ENCODE peak calls at places on chromosome 20, in six cellular contexts. One of them, this sample, is unnamed.

GRCh38 chr20:51750037-51750769 is 18.0 kb downstream of the ATP9A start:
- DNase-seq in HepG2: peak
- DNase-seq in K562: no peak
- DNase-seq in GM12891: no peak
- DNase-seq in GM12878: no peak
- DNase-seq in H1: no peak
- DNase-seq in this sample: no peak

GRCh38 chr20:41645372-41645771 is 27.2 kb upstream of the CHD6 start:
- DNase-seq in GM12891: no peak
- DNase-seq in H1: no peak
- DNase-seq in HepG2: no peak
- DNase-seq in K562: no peak
- DNase-seq in GM12878: no peak
- DNase-seq in this sample: no peak

GRCh38 chr20:25065044-25065624 is 7.2 kb upstream of the ACSS1 start:
- DNase-seq in HepG2: no peak
- DNase-seq in K562: no peak
- DNase-seq in GM12891: no peak
- DNase-seq in H1: no peak
- DNase-seq in GM12878: no peak
- DNase-seq in this sample: no peak

GRCh38 chr20:62827323-62828050 is 10.6 kb downstream of the COL9A3 start:
- DNase-seq in GM12878: no peak
- DNase-seq in HepG2: no peak
- DNase-seq in H1: no peak
- DNase-seq in K562: no peak
- DNase-seq in GM12891: no peak
- DNase-seq in this sample: no peak

GRCh38 chr20:8661229-8662023 is 407.5 kb upstream of the PLCB4 start:
- DNase-seq in H1: no peak
- DNase-seq in K562: no peak
- DNase-seq in GM12878: no peak
- DNase-seq in HepG2: no peak
- DNase-seq in GM12891: no peak
- DNase-seq in this sample: no peak

GRCh38 chr20:59071224-59071623 is 28.6 kb upstream of the PRELID3B start:
- DNase-seq in GM12891: peak
- DNase-seq in K562: no peak
- DNase-seq in H1: no peak
- DNase-seq in GM12878: no peak
- DNase-seq in HepG2: no peak
- DNase-seq in this sample: no peak

GRCh38 chr20:2653511-2654383 is 1.3 kb downstream of the NOP56 start:
- DNase-seq in H1: no peak
- DNase-seq in HepG2: no peak
- DNase-seq in GM12891: no peak
- DNase-seq in K562: no peak
- DNase-seq in GM12878: no peak
- DNase-seq in this sample: no peak

GRCh38 chr20:62780204-62780603 is 16.1 kb upstream of the MRGBP start:
- DNase-seq in H1: no peak
- DNase-seq in GM12891: no peak
- DNase-seq in K562: no peak
- DNase-seq in HepG2: no peak
- DNase-seq in GM12878: no peak
- DNase-seq in this sample: no peak

GRCh38 chr20:23096986-23097520 is 10.9 kb upstream of the CD93 start:
- DNase-seq in H1: no peak
- DNase-seq in GM12891: no peak
- DNase-seq in HepG2: no peak
- DNase-seq in GM12878: no peak
- DNase-seq in K562: no peak
- DNase-seq in this sample: no peak

GRCh38 chr20:61260905-61261304 is 8.8 kb downstream of the CDH4 start:
- DNase-seq in GM12878: no peak
- DNase-seq in GM12891: no peak
- DNase-seq in H1: peak
- DNase-seq in K562: no peak
- DNase-seq in HepG2: no peak
- DNase-seq in this sample: no peak

GRCh38 chr20:9628589-9628988 is 114.2 kb downstream of the LAMP5 start:
- DNase-seq in HepG2: no peak
- DNase-seq in K562: no peak
- DNase-seq in GM12878: no peak
- DNase-seq in GM12891: no peak
- DNase-seq in H1: no peak
- DNase-seq in this sample: no peak

DNA sequence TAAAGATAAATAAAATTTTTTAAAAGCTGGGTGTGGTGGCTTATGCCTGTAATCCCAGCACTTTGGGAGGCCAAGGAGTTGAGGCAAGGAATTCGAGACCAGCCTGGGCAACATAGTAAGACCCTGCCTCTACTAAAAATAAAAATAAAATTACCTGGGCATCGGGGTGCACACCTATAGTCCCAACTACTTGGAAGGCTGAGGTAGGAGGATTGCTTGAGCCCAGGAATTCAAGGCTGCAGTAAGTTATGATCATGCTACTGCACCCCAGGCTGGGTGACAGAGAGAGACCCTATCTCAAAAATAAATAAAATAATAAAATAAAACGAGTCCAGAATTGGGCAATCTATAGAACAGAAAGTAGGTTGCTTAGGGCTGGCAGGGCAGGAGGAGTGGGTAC is 228.7 kb downstream of the BCAS1 start:
- DNase-seq in GM12891: no peak
- DNase-seq in HepG2: no peak
- DNase-seq in GM12878: no peak
- DNase-seq in H1: no peak
- DNase-seq in K562: no peak
- DNase-seq in this sample: no peak
- TF ChIP-seq POLR2A in GM12891: no peak
- TF ChIP-seq POLR2A in HepG2: no peak
- TF ChIP-seq POLR2A in GM12878: no peak
- TF ChIP-seq POLR2A in H1: no peak
- TF ChIP-seq POLR2A in K562: no peak
- TF ChIP-seq POLR2A in this sample: no peak

GRCh38 chr20:63956664-63957003 is 418 bp upstream of the UCKL1 start:
- DNase-seq in GM12891: no peak
- DNase-seq in H1: no peak
- DNase-seq in K562: no peak
- DNase-seq in GM12878: no peak
- DNase-seq in HepG2: no peak
- DNase-seq in this sample: no peak
- TF ChIP-seq POLR2AphosphoS5 in GM12891: no peak
- TF ChIP-seq POLR2AphosphoS5 in H1: no peak
- TF ChIP-seq POLR2AphosphoS5 in K562: no peak
- TF ChIP-seq POLR2AphosphoS5 in GM12878: no peak
- TF ChIP-seq POLR2AphosphoS5 in HepG2: no peak
- TF ChIP-seq POLR2AphosphoS5 in this sample: no peak

DNA sequence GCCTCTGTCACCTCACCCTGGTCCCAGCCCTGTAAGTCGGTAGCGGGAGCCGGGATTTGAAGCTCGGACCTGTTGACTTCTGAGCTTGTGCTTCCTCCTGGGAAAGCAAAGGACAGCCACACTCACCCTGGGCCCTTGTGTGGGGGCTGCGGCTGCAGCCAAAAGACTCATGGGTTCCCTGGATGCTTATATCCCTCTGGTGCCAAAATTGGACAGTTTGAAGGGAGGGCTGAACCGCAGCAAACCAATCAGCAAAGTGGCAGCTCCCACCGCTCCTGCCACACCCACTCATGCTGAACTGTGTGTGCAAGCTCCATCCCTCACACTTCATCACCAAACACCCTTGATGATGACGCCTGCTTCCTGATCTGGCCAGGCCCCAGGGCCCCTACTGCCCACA is 3.9 kb upstream of the CCN5 start:
- DNase-seq in H1: no peak
- DNase-seq in K562: no peak
- DNase-seq in GM12891: no peak
- DNase-seq in GM12878: no peak
- DNase-seq in HepG2: no peak
- DNase-seq in this sample: no peak
- TF ChIP-seq TAF1 in H1: no peak
- TF ChIP-seq TAF1 in K562: no peak
- TF ChIP-seq TAF1 in GM12891: no peak
- TF ChIP-seq TAF1 in GM12878: no peak
- TF ChIP-seq TAF1 in HepG2: no peak
- TF ChIP-seq TAF1 in this sample: no peak

DNA sequence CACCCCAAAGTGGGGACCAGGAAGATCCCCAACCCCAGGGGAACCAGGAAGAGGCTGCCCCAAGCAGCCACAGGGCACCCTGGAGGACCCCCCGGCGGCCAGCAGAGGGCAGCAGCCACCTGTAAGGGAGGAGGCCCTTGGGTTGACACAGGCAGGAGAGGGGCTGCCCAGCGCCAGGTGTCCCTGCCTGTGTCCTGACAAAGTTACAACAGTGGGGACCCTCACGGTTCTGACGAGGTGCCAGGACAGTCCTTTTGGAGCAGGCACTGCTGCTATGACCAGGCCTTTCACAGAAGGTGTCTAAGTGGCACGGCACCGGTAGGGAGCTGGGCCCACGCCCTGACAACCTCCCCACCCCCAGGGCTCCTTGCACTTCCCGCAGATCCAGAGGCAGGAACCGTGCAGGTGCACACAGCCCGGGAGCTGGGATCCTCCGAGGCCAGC is 176.7 kb downstream of the BMP7 start:
- DNase-seq in GM12891: peak
- DNase-seq in K562: peak
- DNase-seq in HepG2: peak
- DNase-seq in GM12878: no peak
- DNase-seq in H1: peak
- DNase-seq in this sample: peak
- TF ChIP-seq POLR2A in GM12891: no peak
- TF ChIP-seq POLR2A in K562: no peak
- TF ChIP-seq POLR2A in HepG2: no peak
- TF ChIP-seq POLR2A in GM12878: no peak
- TF ChIP-seq POLR2A in H1: no peak
- TF ChIP-seq POLR2A in this sample: no peak

This sample was measured in GM12892.